ENCODE peak calls at places on chromosome 1, in six cellular contexts. H is stimulated activated naive B cell treated with anti-CD40 and anti-IgM and Interleukin-4, amounts not matched to agents 10 μg/mL and 1 μg/mL and 100 μg/mL, for 72 hours; Q is GM10248; L is ascending aorta; G is nucleus accumbens; A is left ventricle myocardium inferior. Y is an unnamed sample.

GRCh38 chr1:82388679-82389078 is 587.9 kb downstream of the ADGRL2 start:
- DNase-seq in G (no peak), A (no peak), H (no peak), L (no peak), Q (no peak), Y (no peak)

GRCh38 chr1:63951076-63951946 is 177.5 kb downstream of the ROR1 start:
- DNase-seq in L (no peak), G (no peak), H (no peak), A (no peak), Q (no peak), Y (no peak)

GRCh38 chr1:210678306-210678705 is 349.6 kb downstream of the HHAT start:
- DNase-seq in L (no peak), G (no peak), Q (no peak), A (no peak), H (no peak), Y (no peak)

GRCh38 chr1:91582431-91582921 is 81.8 kb downstream of the CDC7 start:
- DNase-seq in G (no peak), A (no peak), H (no peak), L (no peak), Q (no peak), Y (no peak)

GRCh38 chr1:7847599-7847998 is 5.3 kb downstream of the UTS2 start:
- DNase-seq in A (no peak), H (no peak), L (no peak), G (no peak), Q (no peak), Y (no peak)

GRCh38 chr1:37153701-37154100 is 119.4 kb upstream of the GRIK3 start:
- DNase-seq in A (no peak), G (no peak), Q (no peak), H (no peak), L (no peak), Y (no peak)

GRCh38 chr1:53600001-53600400 is 139.0 kb downstream of the GLIS1 start:
- DNase-seq in L (no peak), H (no peak), A (no peak), G (no peak), Q (no peak), Y (no peak)

GRCh38 chr1:27253611-27254010 is 19.2 kb downstream of the WDTC1 start:
- DNase-seq in A (no peak), H (no peak), G (no peak), L (no peak), Q (peak; percentile 34), Y (no peak)

GRCh38 chr1:168234846-168235547 is 9.2 kb downstream of the SFT2D2 start:
- DNase-seq in L (no peak), G (peak; percentile 14), H (peak; percentile 9), A (no peak), Q (peak; percentile 52), Y (no peak)

GRCh38 chr1:201362906-201363305 is 14.6 kb downstream of the TNNT2 start:
- DNase-seq in G (no peak), H (no peak), Q (no peak), L (no peak), A (peak; percentile 11), Y (no peak)

GRCh38 chr1:153642161-153642560 is 8.3 kb downstream of the CHTOP start:
- DNase-seq in H (no peak), L (no peak), G (no peak), A (no peak), Q (no peak), Y (no peak)

GRCh38 chr1:43937179-43937865 is 3.7 kb downstream of the ARTN start:
- DNase-seq in L (no peak), Q (no peak), G (no peak), A (no peak), H (no peak), Y (no peak)

GRCh38 chr1:223556414-223557124 is 108.9 kb downstream of the CAPN8 start:
- DNase-seq in G (no peak), H (no peak), A (no peak), L (no peak), Q (peak; percentile 49), Y (no peak)

GRCh38 chr1:223828162-223828848 is 17.4 kb downstream of the TP53BP2 start:
- DNase-seq in H (no peak), G (no peak), A (no peak), L (no peak), Q (no peak), Y (no peak)

GRCh38 chr1:229102741-229103480 is 168.0 kb upstream of the RAB4A start:
- DNase-seq in H (no peak), G (no peak), L (no peak), Q (no peak), A (no peak), Y (no peak)

GRCh38 chr1:64960731-64961130 is 5.6 kb downstream of the JAK1 start:
- DNase-seq in L (no peak), A (no peak), Q (peak; percentile 51), H (no peak), G (no peak), Y (no peak)

GRCh38 chr1:220642285-220642684 is 47.9 kb upstream of the C1orf115 start:
- DNase-seq in A (no peak), Q (no peak), L (no peak), G (no peak), H (no peak), Y (no peak)

GRCh38 chr1:20994176-20994575 is 182.5 kb downstream of the EIF4G3 start:
- DNase-seq in A (no peak), Q (no peak), L (no peak), G (no peak), H (no peak), Y (no peak)

GRCh38 chr1:7070389-7071029 is 285.3 kb downstream of the CAMTA1 start:
- DNase-seq in G (peak; percentile 51), A (peak; percentile 51), H (peak; percentile 27), Q (peak; percentile 80), L (no peak), Y (no peak)

GRCh38 chr1:85911742-85912141 is 203.5 kb upstream of the ZNHIT6 start:
- DNase-seq in G (no peak), H (no peak), L (no peak), Q (no peak), A (no peak), Y (no peak)

GRCh38 chr1:56360021-56360420 is 219.3 kb downstream of the PLPP3 start:
- DNase-seq in G (no peak), Q (no peak), L (no peak), A (no peak), H (no peak), Y (no peak)